ENCODE peak calls at places on chromosomes 2 and 18, in nine cellular contexts. H is hippocampal formation, L is nephron progenitor cell, J is anterior cingulate cortex, I is MCF 10A, O is left lung, Z is cardiac muscle cell, Y is T-helper 1 cell, V is osteocyte. G is an unnamed sample.

GRCh38 chr2:172155752-172156151 is 53.1 kb upstream of the DLX2 start:
- DNase-seq in H (no peak), L (no peak), J (no peak), I (no peak), O (no peak), Z (no peak), Y (no peak), V (no peak), G (no peak)

GRCh38 chr2:96116424-96116878 is at the start of gene ADRA2B:
- DNase-seq in H (no peak), L (peak; percentile 84), J (no peak), I (peak; percentile 19), O (peak; percentile 70), Z (peak; percentile 36), Y (peak; percentile 78), V (no peak), G (no peak)

GRCh38 chr2:133194777-133195335 is 373.4 kb downstream of the NCKAP5 start:
- DNase-seq in H (no peak), L (no peak), J (no peak), I (no peak), O (no peak), Z (no peak), Y (no peak), V (no peak), G (no peak)

GRCh38 chr2:128448331-128449225 is 129.9 kb upstream of the HS6ST1 start:
- DNase-seq in H (no peak), L (no peak), J (no peak), I (no peak), O (no peak), Z (no peak), Y (no peak), V (peak; percentile 75), G (peak; percentile 36)

GRCh38 chr2:45889053-45889452 is 237.6 kb downstream of the PRKCE start:
- DNase-seq in H (peak; percentile 39), L (no peak), J (no peak), I (no peak), O (peak; percentile 79), Z (peak; percentile 25), Y (no peak), V (no peak), G (no peak)

GRCh38 chr18:3525870-3526420 is 76.0 kb downstream of the TGIF1 start:
- DNase-seq in H (peak; percentile 76), L (no peak), J (peak; percentile 23), I (no peak), O (no peak), Z (peak; percentile 36), Y (peak; percentile 2), V (no peak), G (no peak)

GRCh38 chr2:62313433-62314227 is 117.7 kb downstream of the B3GNT2 start:
- DNase-seq in H (no peak), L (no peak), J (no peak), I (no peak), O (no peak), Z (no peak), Y (no peak), V (no peak), G (no peak)

GRCh38 chr2:220029013-220029412 is 401.6 kb downstream of the SLC4A3 start:
- DNase-seq in H (no peak), L (no peak), J (no peak), I (peak; percentile 4), O (no peak), Z (no peak), Y (no peak), V (no peak), G (no peak)

GRCh38 chr2:95401480-95401879 is 1.0 kb upstream of the FAHD2A start:
- DNase-seq in H (no peak), L (no peak), J (no peak), I (no peak), O (no peak), Z (no peak), Y (no peak), V (peak; percentile 51), G (no peak)

GRCh38 chr18:64017870-64018269 is 48.0 kb downstream of the SERPINB8 start:
- DNase-seq in H (peak; percentile 26), L (no peak), J (no peak), I (peak; percentile 62), O (no peak), Z (peak; percentile 49), Y (no peak), V (no peak), G (no peak)

GRCh38 chr2:200901459-200902072 is 12.4 kb downstream of the NIF3L1 start:
- DNase-seq in H (peak; percentile 66), L (peak; percentile 55), J (peak; percentile 0), I (peak; percentile 90), O (peak; percentile 46), Z (peak; percentile 93), Y (peak; percentile 50), V (no peak), G (peak; percentile 65)

GRCh38 chr2:196836440-196836839 is 27.3 kb upstream of the C2orf66 start:
- DNase-seq in H (no peak), L (no peak), J (no peak), I (peak; percentile 61), O (no peak), Z (peak; percentile 13), Y (no peak), V (no peak), G (no peak)

GRCh38 chr2:112220831-112221230 is 34.0 kb downstream of the ZC3H8 start:
- DNase-seq in H (no peak), L (no peak), J (no peak), I (no peak), O (no peak), Z (no peak), Y (no peak), V (no peak), G (no peak)

GRCh38 chr18:50277935-50278334 is 3.4 kb downstream of the MBD1 start:
- DNase-seq in H (no peak), L (no peak), J (no peak), I (peak; percentile 82), O (no peak), Z (peak; percentile 65), Y (no peak), V (no peak), G (no peak)

GRCh38 chr2:3251974-3252373 is 125.6 kb downstream of the EIPR1 start:
- DNase-seq in H (no peak), L (peak; percentile 10), J (no peak), I (no peak), O (no peak), Z (peak; percentile 56), Y (no peak), V (no peak), G (peak; percentile 36)

GRCh38 chr2:225056330-225057073 is 14.2 kb upstream of the DOCK10 start:
- DNase-seq in H (no peak), L (no peak), J (no peak), I (no peak), O (no peak), Z (no peak), Y (no peak), V (no peak), G (no peak)

GRCh38 chr18:54947115-54947514 is 12.1 kb downstream of the CCDC68 start:
- DNase-seq in H (no peak), L (no peak), J (no peak), I (no peak), O (no peak), Z (peak; percentile 38), Y (no peak), V (no peak), G (no peak)

GRCh38 chr2:196821195-196821594 is 12.0 kb upstream of the C2orf66 start:
- DNase-seq in H (no peak), L (no peak), J (no peak), I (peak; percentile 32), O (no peak), Z (peak; percentile 39), Y (no peak), V (no peak), G (no peak)

GRCh38 chr18:76005632-76006031 is 489.4 kb downstream of the ZNF516 start:
- DNase-seq in H (no peak), L (no peak), J (no peak), I (no peak), O (no peak), Z (no peak), Y (no peak), V (no peak), G (no peak)

GRCh38 chr2:147033046-147033445 is 811.8 kb upstream of the ACVR2A start:
- DNase-seq in H (no peak), L (no peak), J (no peak), I (peak; percentile 11), O (no peak), Z (peak; percentile 25), Y (no peak), V (no peak), G (no peak)

GRCh38 chr2:71672640-71673401 is 219.5 kb downstream of the DYSF start:
- DNase-seq in H (no peak), L (peak; percentile 32), J (no peak), I (no peak), O (no peak), Z (no peak), Y (no peak), V (peak; percentile 74), G (peak; percentile 43)

GRCh38 chr2:101743288-101743687 is 45.8 kb downstream of the MAP4K4 start:
- DNase-seq in H (peak; percentile 72), L (no peak), J (no peak), I (no peak), O (no peak), Z (no peak), Y (no peak), V (no peak), G (no peak)

GRCh38 chr2:163182764-163183354 is 344.3 kb upstream of the KCNH7 start:
- DNase-seq in H (peak; percentile 6), L (no peak), J (no peak), I (peak; percentile 36), O (no peak), Z (peak; percentile 44), Y (no peak), V (no peak), G (no peak)

GRCh38 chr2:221552282-221552681 is 19.8 kb downstream of the EPHA4 start:
- DNase-seq in H (no peak), L (no peak), J (no peak), I (no peak), O (no peak), Z (no peak), Y (no peak), V (no peak), G (no peak)

GRCh38 chr2:105143094-105143466 is 98.5 kb upstream of the GPR45 start:
- DNase-seq in H (no peak), L (no peak), J (no peak), I (no peak), O (no peak), Z (no peak), Y (no peak), V (no peak), G (no peak)

GRCh38 chr18:61400016-61400630 is 66.9 kb downstream of the CDH20 start:
- DNase-seq in H (no peak), L (no peak), J (no peak), I (no peak), O (no peak), Z (peak; percentile 12), Y (no peak), V (no peak), G (no peak)

GRCh38 chr18:78862395-78862794 is 117.2 kb upstream of the SALL3 start:
- DNase-seq in H (no peak), L (no peak), J (no peak), I (no peak), O (no peak), Z (no peak), Y (no peak), V (no peak), G (no peak)

GRCh38 chr18:59715445-59715844 is 18.2 kb upstream of the CCBE1 start:
- DNase-seq in H (no peak), L (no peak), J (no peak), I (no peak), O (no peak), Z (peak; percentile 51), Y (no peak), V (no peak), G (no peak)

GRCh38 chr18:74564012-74564411 is 29.7 kb downstream of the CNDP1 start:
- DNase-seq in H (no peak), L (no peak), J (no peak), I (no peak), O (no peak), Z (no peak), Y (no peak), V (no peak), G (no peak)

GRCh38 chr2:213104089-213104902 is 47.1 kb downstream of the IKZF2 start:
- DNase-seq in H (no peak), L (no peak), J (no peak), I (peak; percentile 36), O (no peak), Z (peak; percentile 67), Y (no peak), V (no peak), G (no peak)

GRCh38 chr2:229610871-229611270 is 103.5 kb downstream of the DNER start:
- DNase-seq in H (no peak), L (no peak), J (no peak), I (peak; percentile 56), O (no peak), Z (peak; percentile 48), Y (no peak), V (no peak), G (no peak)